ENCODE peak calls at places on chromosomes 1 and 21, in nine cellular contexts. One of them, this sample, is unnamed.

GRCh38 chr21:37982496-37983318 is 66.5 kb upstream of the KCNJ6 start:
- DNase-seq in CD8-positive, alpha-beta memory T cell: no peak
- DNase-seq in A549: no peak
- DNase-seq in Karpas-422: no peak
- DNase-seq in right cardiac atrium: no peak
- DNase-seq in CD8-positive, alpha-beta T cell: no peak
- DNase-seq in left lung: no peak
- DNase-seq in fibroblast of lung: no peak
- DNase-seq in Peyer's patch: no peak
- DNase-seq in this sample: no peak

GRCh38 chr1:234989479-234990327 is 138.9 kb downstream of the TOMM20 start:
- DNase-seq in CD8-positive, alpha-beta memory T cell: no peak
- DNase-seq in A549: no peak
- DNase-seq in Karpas-422: no peak
- DNase-seq in right cardiac atrium: no peak
- DNase-seq in CD8-positive, alpha-beta T cell: no peak
- DNase-seq in left lung: no peak
- DNase-seq in fibroblast of lung: no peak
- DNase-seq in Peyer's patch: no peak
- DNase-seq in this sample: no peak

GRCh38 chr1:154557939-154558609 is 388 bp downstream of the UBE2Q1 start:
- DNase-seq in CD8-positive, alpha-beta memory T cell: peak; percentile 24
- DNase-seq in A549: no peak
- DNase-seq in Karpas-422: peak; percentile 77
- DNase-seq in right cardiac atrium: peak; percentile 64
- DNase-seq in CD8-positive, alpha-beta T cell: peak; percentile 35
- DNase-seq in left lung: peak; percentile 68
- DNase-seq in fibroblast of lung: no peak
- DNase-seq in Peyer's patch: peak; percentile 74
- DNase-seq in this sample: peak; percentile 49

GRCh38 chr1:215273838-215274516 is 191.4 kb downstream of the KCNK2 start:
- DNase-seq in CD8-positive, alpha-beta memory T cell: no peak
- DNase-seq in A549: no peak
- DNase-seq in Karpas-422: no peak
- DNase-seq in right cardiac atrium: no peak
- DNase-seq in CD8-positive, alpha-beta T cell: no peak
- DNase-seq in left lung: no peak
- DNase-seq in fibroblast of lung: peak; percentile 82
- DNase-seq in Peyer's patch: no peak
- DNase-seq in this sample: peak; percentile 13

GRCh38 chr1:84090447-84091244 is 53.4 kb upstream of the PRKACB start:
- DNase-seq in CD8-positive, alpha-beta memory T cell: peak; percentile 57
- DNase-seq in A549: no peak
- DNase-seq in Karpas-422: no peak
- DNase-seq in right cardiac atrium: no peak
- DNase-seq in CD8-positive, alpha-beta T cell: no peak
- DNase-seq in left lung: no peak
- DNase-seq in fibroblast of lung: no peak
- DNase-seq in Peyer's patch: no peak
- DNase-seq in this sample: no peak

GRCh38 chr1:150332651-150333290 is 11.4 kb downstream of the PRPF3 start:
- DNase-seq in CD8-positive, alpha-beta memory T cell: no peak
- DNase-seq in A549: no peak
- DNase-seq in Karpas-422: no peak
- DNase-seq in right cardiac atrium: no peak
- DNase-seq in CD8-positive, alpha-beta T cell: no peak
- DNase-seq in left lung: no peak
- DNase-seq in fibroblast of lung: no peak
- DNase-seq in Peyer's patch: no peak
- DNase-seq in this sample: no peak

GRCh38 chr21:17673261-17674020 is 60.7 kb upstream of the BTG3 start:
- DNase-seq in CD8-positive, alpha-beta memory T cell: no peak
- DNase-seq in A549: no peak
- DNase-seq in Karpas-422: no peak
- DNase-seq in right cardiac atrium: no peak
- DNase-seq in CD8-positive, alpha-beta T cell: no peak
- DNase-seq in left lung: no peak
- DNase-seq in fibroblast of lung: no peak
- DNase-seq in Peyer's patch: no peak
- DNase-seq in this sample: no peak

GRCh38 chr1:21233480-21233879 is 56.8 kb downstream of the ECE1 start:
- DNase-seq in CD8-positive, alpha-beta memory T cell: no peak
- DNase-seq in A549: no peak
- DNase-seq in Karpas-422: no peak
- DNase-seq in right cardiac atrium: no peak
- DNase-seq in CD8-positive, alpha-beta T cell: no peak
- DNase-seq in left lung: no peak
- DNase-seq in fibroblast of lung: no peak
- DNase-seq in Peyer's patch: no peak
- DNase-seq in this sample: no peak

DNA sequence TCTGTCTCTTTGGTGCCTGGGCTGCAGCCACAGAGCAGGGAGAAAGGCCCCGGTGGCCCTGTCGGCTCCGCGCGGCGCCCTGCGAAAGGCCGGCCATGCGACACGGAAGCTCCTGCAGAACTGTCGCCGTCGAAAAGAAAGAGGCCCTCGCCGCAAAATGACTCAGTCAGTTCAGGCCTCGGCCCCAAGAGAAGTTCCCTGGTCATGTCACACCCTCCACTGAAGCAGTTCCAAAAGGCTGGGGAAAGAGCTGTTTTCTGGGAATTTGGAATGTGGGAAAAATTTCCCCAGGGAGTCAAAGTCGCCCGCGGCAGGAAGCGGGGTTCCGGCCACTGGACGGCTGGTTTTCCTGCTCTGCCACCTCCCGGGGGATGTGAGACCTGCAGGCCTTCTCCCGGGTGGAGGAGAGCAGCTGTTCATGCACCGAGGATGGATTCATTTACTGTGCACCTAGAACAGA is 115.8 kb upstream of the ZNF678 start:
- DNase-seq in CD8-positive, alpha-beta memory T cell: no peak
- DNase-seq in A549: no peak
- DNase-seq in Karpas-422: no peak
- DNase-seq in right cardiac atrium: peak; percentile 59
- DNase-seq in CD8-positive, alpha-beta T cell: no peak
- DNase-seq in left lung: no peak
- DNase-seq in fibroblast of lung: peak; percentile 30
- DNase-seq in Peyer's patch: peak; percentile 60
- DNase-seq in this sample: peak; percentile 94
- H3K4me3 ChIP-seq in CD8-positive, alpha-beta memory T cell: no peak overlapping the region
- H3K4me3 ChIP-seq in A549: no peak overlapping the region
- H3K4me3 ChIP-seq in Karpas-422: no peak overlapping the region
- H3K4me3 ChIP-seq in right cardiac atrium: peak overlapping the region; percentile 18
- H3K4me3 ChIP-seq in CD8-positive, alpha-beta T cell: no peak overlapping the region
- H3K4me3 ChIP-seq in left lung: no peak overlapping the region
- H3K4me3 ChIP-seq in fibroblast of lung: peak overlapping the region; percentile 17
- H3K4me3 ChIP-seq in Peyer's patch: no peak overlapping the region
- H3K4me3 ChIP-seq in this sample: peak overlapping the region; percentile 55

GRCh38 chr1:232428036-232428600 is 201.8 kb downstream of the SIPA1L2 start:
- DNase-seq in CD8-positive, alpha-beta memory T cell: no peak
- DNase-seq in A549: no peak
- DNase-seq in Karpas-422: no peak
- DNase-seq in right cardiac atrium: no peak
- DNase-seq in CD8-positive, alpha-beta T cell: no peak
- DNase-seq in left lung: no peak
- DNase-seq in fibroblast of lung: no peak
- DNase-seq in Peyer's patch: no peak
- DNase-seq in this sample: no peak
- H3K9me3 ChIP-seq in CD8-positive, alpha-beta memory T cell: no peaks in the 10 kb centered on the region
- H3K9me3 ChIP-seq in A549: no peaks in the 10 kb centered on the region
- H3K9me3 ChIP-seq in Karpas-422: no peaks in the 10 kb centered on the region
- H3K9me3 ChIP-seq in right cardiac atrium: no peaks in the 10 kb centered on the region
- H3K9me3 ChIP-seq in CD8-positive, alpha-beta T cell: no peaks in the 10 kb centered on the region
- H3K9me3 ChIP-seq in left lung: no peaks in the 10 kb centered on the region
- H3K9me3 ChIP-seq in fibroblast of lung: no peaks in the 10 kb centered on the region
- H3K9me3 ChIP-seq in Peyer's patch: no peaks in the 10 kb centered on the region
- H3K9me3 ChIP-seq in this sample: no peaks in the 10 kb centered on the region

DNA sequence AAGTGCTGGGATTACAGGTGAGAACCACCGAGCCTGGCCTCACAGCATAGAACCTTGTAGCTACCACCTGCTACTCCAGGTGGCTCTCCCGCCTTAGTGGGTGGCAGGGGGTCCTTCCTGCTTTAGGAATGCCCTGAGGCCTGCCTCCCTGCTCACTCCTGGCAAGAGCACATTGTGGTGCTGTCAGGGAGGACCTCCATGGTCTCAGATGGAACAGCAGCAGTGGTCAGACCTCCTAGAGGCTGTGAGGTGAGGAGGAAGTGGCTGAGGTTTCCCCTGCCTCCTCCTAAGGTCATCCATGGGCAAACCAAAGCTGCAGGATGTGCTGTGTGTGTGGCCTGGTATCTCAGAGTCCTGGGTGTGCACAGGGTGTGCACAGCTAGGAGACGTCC is 6.7 kb downstream of the SOX13 start:
- DNase-seq in CD8-positive, alpha-beta memory T cell: no peak
- DNase-seq in A549: peak; percentile 16
- DNase-seq in Karpas-422: no peak
- DNase-seq in right cardiac atrium: no peak
- DNase-seq in CD8-positive, alpha-beta T cell: no peak
- DNase-seq in left lung: no peak
- DNase-seq in fibroblast of lung: no peak
- DNase-seq in Peyer's patch: no peak
- DNase-seq in this sample: peak; percentile 49
- H3K4me3 ChIP-seq in CD8-positive, alpha-beta memory T cell: no peak overlapping the region
- H3K4me3 ChIP-seq in A549: no peak overlapping the region
- H3K4me3 ChIP-seq in Karpas-422: no peak overlapping the region
- H3K4me3 ChIP-seq in right cardiac atrium: no peak overlapping the region
- H3K4me3 ChIP-seq in CD8-positive, alpha-beta T cell: no peak overlapping the region
- H3K4me3 ChIP-seq in left lung: no peak overlapping the region
- H3K4me3 ChIP-seq in fibroblast of lung: no peak overlapping the region
- H3K4me3 ChIP-seq in Peyer's patch: no peak overlapping the region
- H3K4me3 ChIP-seq in this sample: no peak overlapping the region

DNA sequence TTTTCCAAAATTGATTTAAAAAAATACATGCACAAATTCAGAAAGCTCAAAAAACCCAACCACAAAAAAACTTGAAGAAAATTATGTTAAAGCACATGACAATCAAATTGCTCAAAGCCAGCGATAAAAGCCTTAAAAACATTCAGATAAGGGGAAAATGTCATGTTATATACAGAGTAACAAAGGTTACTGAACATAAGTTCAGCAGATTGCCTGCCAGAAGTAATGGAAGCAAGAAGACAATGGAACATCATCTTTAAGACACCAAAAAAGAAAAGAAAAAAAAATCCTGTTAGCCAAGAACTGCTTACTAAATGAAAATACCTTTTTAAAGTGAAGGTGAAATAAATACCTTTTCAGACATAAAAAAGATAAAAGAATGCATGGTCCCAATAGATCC is 147.2 kb upstream of the SGIP1 start:
- DNase-seq in CD8-positive, alpha-beta memory T cell: no peak
- DNase-seq in A549: no peak
- DNase-seq in Karpas-422: no peak
- DNase-seq in right cardiac atrium: no peak
- DNase-seq in CD8-positive, alpha-beta T cell: no peak
- DNase-seq in left lung: no peak
- DNase-seq in fibroblast of lung: no peak
- DNase-seq in Peyer's patch: no peak
- DNase-seq in this sample: no peak
- H3K9me3 ChIP-seq in CD8-positive, alpha-beta memory T cell: no peaks in the 10 kb centered on the region
- H3K9me3 ChIP-seq in A549: peaks cover 20% of the 10 kb centered on the region
- H3K9me3 ChIP-seq in Karpas-422: peaks cover 13% of the 10 kb centered on the region
- H3K9me3 ChIP-seq in right cardiac atrium: no peaks in the 10 kb centered on the region
- H3K9me3 ChIP-seq in CD8-positive, alpha-beta T cell: peaks cover 3% of the 10 kb centered on the region
- H3K9me3 ChIP-seq in left lung: no peaks in the 10 kb centered on the region
- H3K9me3 ChIP-seq in fibroblast of lung: no peaks in the 10 kb centered on the region
- H3K9me3 ChIP-seq in Peyer's patch: no peaks in the 10 kb centered on the region
- H3K9me3 ChIP-seq in this sample: no peaks in the 10 kb centered on the region

GRCh38 chr21:35508389-35508888 is 459.3 kb upstream of the RUNX1 start:
- DNase-seq in CD8-positive, alpha-beta memory T cell: no peak
- DNase-seq in A549: peak; percentile 32
- DNase-seq in Karpas-422: peak; percentile 51
- DNase-seq in right cardiac atrium: peak; percentile 74
- DNase-seq in CD8-positive, alpha-beta T cell: no peak
- DNase-seq in left lung: peak; percentile 85
- DNase-seq in fibroblast of lung: peak; percentile 93
- DNase-seq in Peyer's patch: no peak
- DNase-seq in this sample: peak; percentile 21

GRCh38 chr21:35503646-35504045 is 454.5 kb upstream of the RUNX1 start:
- DNase-seq in CD8-positive, alpha-beta memory T cell: peak; percentile 50
- DNase-seq in A549: no peak
- DNase-seq in Karpas-422: no peak
- DNase-seq in right cardiac atrium: no peak
- DNase-seq in CD8-positive, alpha-beta T cell: peak; percentile 28
- DNase-seq in left lung: no peak
- DNase-seq in fibroblast of lung: no peak
- DNase-seq in Peyer's patch: no peak
- DNase-seq in this sample: peak; percentile 88

GRCh38 chr21:35506352-35506751 is 457.2 kb upstream of the RUNX1 start:
- DNase-seq in CD8-positive, alpha-beta memory T cell: no peak
- DNase-seq in A549: no peak
- DNase-seq in Karpas-422: no peak
- DNase-seq in right cardiac atrium: no peak
- DNase-seq in CD8-positive, alpha-beta T cell: no peak
- DNase-seq in left lung: no peak
- DNase-seq in fibroblast of lung: peak; percentile 56
- DNase-seq in Peyer's patch: no peak
- DNase-seq in this sample: no peak

GRCh38 chr21:35504277-35504676 is 455.2 kb upstream of the RUNX1 start:
- DNase-seq in CD8-positive, alpha-beta memory T cell: no peak
- DNase-seq in A549: no peak
- DNase-seq in Karpas-422: no peak
- DNase-seq in right cardiac atrium: no peak
- DNase-seq in CD8-positive, alpha-beta T cell: no peak
- DNase-seq in left lung: no peak
- DNase-seq in fibroblast of lung: no peak
- DNase-seq in Peyer's patch: no peak
- DNase-seq in this sample: no peak

GRCh38 chr21:35505067-35505466 is 456.0 kb upstream of the RUNX1 start:
- DNase-seq in CD8-positive, alpha-beta memory T cell: no peak
- DNase-seq in A549: no peak
- DNase-seq in Karpas-422: no peak
- DNase-seq in right cardiac atrium: no peak
- DNase-seq in CD8-positive, alpha-beta T cell: no peak
- DNase-seq in left lung: no peak
- DNase-seq in fibroblast of lung: no peak
- DNase-seq in Peyer's patch: no peak
- DNase-seq in this sample: no peak
- H3K4me3 ChIP-seq in CD8-positive, alpha-beta memory T cell: no peak overlapping the region
- H3K4me3 ChIP-seq in A549: no peak overlapping the region
- H3K4me3 ChIP-seq in Karpas-422: no peak overlapping the region
- H3K4me3 ChIP-seq in right cardiac atrium: no peak overlapping the region
- H3K4me3 ChIP-seq in CD8-positive, alpha-beta T cell: no peak overlapping the region
- H3K4me3 ChIP-seq in left lung: no peak overlapping the region
- H3K4me3 ChIP-seq in fibroblast of lung: no peak overlapping the region
- H3K4me3 ChIP-seq in Peyer's patch: no peak overlapping the region
- H3K4me3 ChIP-seq in this sample: no peak overlapping the region